ENCODE peak calls at places on chromosomes 13 and 19, in five cellular contexts. One of them, this sample, is unnamed. For H3K4me1, the result is how much of the 10 kb centered on the place peaks cover.

GRCh38 chr19:55196803-55197202 is 12.5 kb downstream of the PTPRH start:
- DNase-seq in pancreas: no peak
- DNase-seq in GM23338: peak
- DNase-seq in right lobe of liver: no peak
- DNase-seq in breast epithelium: no peak
- DNase-seq in this sample: no peak

GRCh38 chr13:113670541-113670940 is 3.5 kb downstream of the GRK1 start:
- DNase-seq in right lobe of liver: peak
- DNase-seq in pancreas: no peak
- DNase-seq in breast epithelium: peak
- DNase-seq in GM23338: no peak
- DNase-seq in this sample: peak

GRCh38 chr13:97342136-97342535 is 91.8 kb upstream of the RAP2A start:
- DNase-seq in pancreas: no peak
- DNase-seq in breast epithelium: no peak
- DNase-seq in right lobe of liver: no peak
- DNase-seq in GM23338: no peak
- DNase-seq in this sample: no peak

GRCh38 chr19:2491130-2491801 is 15.3 kb downstream of the GADD45B start:
- DNase-seq in breast epithelium: peak
- DNase-seq in pancreas: peak
- DNase-seq in GM23338: no peak
- DNase-seq in right lobe of liver: peak
- DNase-seq in this sample: peak

GRCh38 chr19:35209646-35210045 is 18.9 kb downstream of the FAM187B start:
- DNase-seq in GM23338: no peak
- DNase-seq in right lobe of liver: peak
- DNase-seq in breast epithelium: no peak
- DNase-seq in pancreas: no peak
- DNase-seq in this sample: no peak

GRCh38 chr13:33205804-33206221 is 79.7 kb downstream of the STARD13 start:
- DNase-seq in breast epithelium: no peak
- DNase-seq in pancreas: peak
- DNase-seq in right lobe of liver: no peak
- DNase-seq in GM23338: peak
- DNase-seq in this sample: no peak

GRCh38 chr13:97256343-97256783 is 34.2 kb downstream of the MBNL2 start:
- DNase-seq in GM23338: no peak
- DNase-seq in breast epithelium: no peak
- DNase-seq in right lobe of liver: no peak
- DNase-seq in pancreas: peak
- DNase-seq in this sample: no peak

GRCh38 chr13:48624858-48625257 is 28.9 kb upstream of the CYSLTR2 start:
- DNase-seq in right lobe of liver: no peak
- DNase-seq in breast epithelium: no peak
- DNase-seq in GM23338: no peak
- DNase-seq in pancreas: no peak
- DNase-seq in this sample: no peak

GRCh38 chr19:36149673-36150406 is 2.4 kb downstream of the COX7A1 start:
- DNase-seq in breast epithelium: peak
- DNase-seq in right lobe of liver: no peak
- DNase-seq in pancreas: no peak
- DNase-seq in GM23338: no peak
- DNase-seq in this sample: no peak

GRCh38 chr19:35894342-35894741 is 6.0 kb downstream of the NFKBID start:
- DNase-seq in pancreas: no peak
- DNase-seq in right lobe of liver: no peak
- DNase-seq in GM23338: no peak
- DNase-seq in breast epithelium: no peak
- DNase-seq in this sample: no peak

GRCh38 chr19:4748589-4748988 is 24.9 kb upstream of the DPP9 start:
- DNase-seq in breast epithelium: no peak
- DNase-seq in pancreas: no peak
- DNase-seq in GM23338: no peak
- DNase-seq in right lobe of liver: no peak
- DNase-seq in this sample: no peak

GRCh38 chr13:33349996-33350826 is 64.7 kb upstream of the STARD13 start:
- DNase-seq in right lobe of liver: no peak
- DNase-seq in breast epithelium: peak
- DNase-seq in GM23338: peak
- DNase-seq in pancreas: peak
- DNase-seq in this sample: peak

GRCh38 chr13:28819748-28820098 is 416 bp upstream of the MTUS2 start:
- DNase-seq in breast epithelium: no peak
- DNase-seq in GM23338: peak
- DNase-seq in right lobe of liver: peak
- DNase-seq in pancreas: peak
- DNase-seq in this sample: peak

GRCh38 chr19:35408284-35409171 is 37.7 kb downstream of the GPR42 start:
- DNase-seq in GM23338: no peak
- DNase-seq in right lobe of liver: no peak
- DNase-seq in breast epithelium: no peak
- DNase-seq in pancreas: no peak
- DNase-seq in this sample: no peak

GRCh38 chr13:113832631-113833030 is 31.2 kb downstream of the GAS6 start:
- DNase-seq in pancreas: no peak
- DNase-seq in right lobe of liver: no peak
- DNase-seq in breast epithelium: no peak
- DNase-seq in GM23338: no peak
- DNase-seq in this sample: no peak

GRCh38 chr19:51089786-51090185 is 7.1 kb upstream of the KLK14 start:
- DNase-seq in pancreas: no peak
- DNase-seq in breast epithelium: no peak
- DNase-seq in GM23338: no peak
- DNase-seq in right lobe of liver: no peak
- DNase-seq in this sample: peak

GRCh38 chr19:50500753-50501151 is 10.2 kb downstream of the JOSD2 start:
- DNase-seq in GM23338: no peak
- DNase-seq in breast epithelium: no peak
- DNase-seq in pancreas: no peak
- DNase-seq in right lobe of liver: no peak
- DNase-seq in this sample: no peak

GRCh38 chr13:101303512-101303911 is 112.8 kb downstream of the NALCN start:
- DNase-seq in right lobe of liver: no peak
- DNase-seq in breast epithelium: no peak
- DNase-seq in pancreas: no peak
- DNase-seq in GM23338: no peak
- DNase-seq in this sample: no peak

GRCh38 chr19:55341191-55342043 is 1.7 kb downstream of the KMT5C start:
- DNase-seq in breast epithelium: peak
- DNase-seq in right lobe of liver: no peak
- DNase-seq in pancreas: peak
- DNase-seq in GM23338: peak
- DNase-seq in this sample: peak

GRCh38 chr13:66992183-66992582 is 238.0 kb downstream of the PCDH9 start:
- DNase-seq in right lobe of liver: no peak
- DNase-seq in breast epithelium: no peak
- DNase-seq in pancreas: no peak
- DNase-seq in GM23338: no peak
- DNase-seq in this sample: no peak

GRCh38 chr13:78787189-78787588 is 128.2 kb upstream of the OBI1 start:
- DNase-seq in pancreas: no peak
- DNase-seq in GM23338: no peak
- DNase-seq in right lobe of liver: no peak
- DNase-seq in breast epithelium: no peak
- DNase-seq in this sample: no peak

GRCh38 chr19:40717325-40717879 is 490 bp downstream of the ITPKC start:
- DNase-seq in GM23338: no peak
- DNase-seq in breast epithelium: peak
- DNase-seq in pancreas: peak
- DNase-seq in right lobe of liver: peak
- DNase-seq in this sample: peak

GRCh38 chr19:40718774-40719391 is 2.0 kb downstream of the ITPKC start:
- DNase-seq in GM23338: peak
- DNase-seq in pancreas: peak
- DNase-seq in breast epithelium: peak
- DNase-seq in right lobe of liver: peak
- DNase-seq in this sample: peak

GRCh38 chr19:40721140-40721486 is 4.2 kb downstream of the ITPKC start:
- DNase-seq in breast epithelium: no peak
- DNase-seq in GM23338: no peak
- DNase-seq in pancreas: no peak
- DNase-seq in right lobe of liver: no peak
- DNase-seq in this sample: no peak

GRCh38 chr19:40717880-40718773 is 1.2 kb downstream of the ITPKC start:
- DNase-seq in right lobe of liver: no peak
- DNase-seq in breast epithelium: peak
- DNase-seq in pancreas: peak
- DNase-seq in GM23338: peak
- DNase-seq in this sample: peak

GRCh38 chr19:40719414-40719894 is 2.5 kb downstream of the ITPKC start:
- DNase-seq in GM23338: no peak
- DNase-seq in breast epithelium: no peak
- DNase-seq in right lobe of liver: no peak
- DNase-seq in pancreas: no peak
- DNase-seq in this sample: no peak
- H3K4me3 ChIP-seq in GM23338: peak
- H3K4me3 ChIP-seq in breast epithelium: peak
- H3K4me3 ChIP-seq in right lobe of liver: peak
- H3K4me3 ChIP-seq in pancreas: peak
- H3K4me3 ChIP-seq in this sample: peak

DNA sequence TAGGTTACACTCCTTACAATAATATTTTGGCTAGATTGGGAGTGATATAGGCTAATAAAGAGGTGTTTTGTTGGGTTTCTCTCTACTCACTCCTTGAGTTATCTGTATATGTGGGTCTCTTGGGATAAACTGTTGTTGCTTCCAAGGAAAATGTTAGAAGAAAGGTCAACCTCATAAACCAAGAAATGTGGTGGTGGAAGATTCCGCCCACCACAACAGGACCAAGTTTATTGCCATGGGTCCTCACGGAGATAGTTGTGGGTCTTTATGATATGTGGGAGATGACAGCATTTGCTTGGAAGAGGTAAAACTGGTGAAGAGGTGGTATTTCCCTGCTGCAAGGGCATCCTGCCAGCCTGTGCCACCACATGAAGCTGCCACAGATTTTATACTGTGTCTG is 259.6 kb downstream of the DCLK1 start:
- DNase-seq in right lobe of liver: no peak
- DNase-seq in breast epithelium: no peak
- DNase-seq in pancreas: no peak
- DNase-seq in GM23338: no peak
- DNase-seq in this sample: no peak
- H3K4me1 ChIP-seq in right lobe of liver: under half
- H3K4me1 ChIP-seq in breast epithelium: under half
- H3K4me1 ChIP-seq in pancreas: under half
- H3K4me1 ChIP-seq in GM23338: under half
- H3K4me1 ChIP-seq in this sample: under half

GRCh38 chr19:3683866-3684816 is 16.1 kb downstream of the PIP5K1C start:
- DNase-seq in pancreas: no peak
- DNase-seq in breast epithelium: no peak
- DNase-seq in right lobe of liver: no peak
- DNase-seq in GM23338: no peak
- DNase-seq in this sample: no peak
- H3K27ac ChIP-seq in pancreas: no peak
- H3K27ac ChIP-seq in breast epithelium: peak
- H3K27ac ChIP-seq in right lobe of liver: no peak
- H3K27ac ChIP-seq in GM23338: peak
- H3K27ac ChIP-seq in this sample: no peak

GRCh38 chr13:42981853-42982252 is 10.2 kb downstream of the EPSTI1 start:
- DNase-seq in right lobe of liver: no peak
- DNase-seq in GM23338: peak
- DNase-seq in breast epithelium: no peak
- DNase-seq in pancreas: peak
- DNase-seq in this sample: no peak

GRCh38 chr13:42981317-42981716 is 10.7 kb downstream of the EPSTI1 start:
- DNase-seq in GM23338: no peak
- DNase-seq in breast epithelium: no peak
- DNase-seq in pancreas: no peak
- DNase-seq in right lobe of liver: no peak
- DNase-seq in this sample: no peak

GRCh38 chr13:42986176-42986574 is 5.9 kb downstream of the EPSTI1 start:
- DNase-seq in pancreas: no peak
- DNase-seq in breast epithelium: no peak
- DNase-seq in GM23338: no peak
- DNase-seq in right lobe of liver: no peak
- DNase-seq in this sample: no peak

GRCh38 chr13:42984691-42985090 is 7.3 kb downstream of the EPSTI1 start:
- DNase-seq in pancreas: no peak
- DNase-seq in breast epithelium: no peak
- DNase-seq in GM23338: no peak
- DNase-seq in right lobe of liver: no peak
- DNase-seq in this sample: no peak

DNA sequence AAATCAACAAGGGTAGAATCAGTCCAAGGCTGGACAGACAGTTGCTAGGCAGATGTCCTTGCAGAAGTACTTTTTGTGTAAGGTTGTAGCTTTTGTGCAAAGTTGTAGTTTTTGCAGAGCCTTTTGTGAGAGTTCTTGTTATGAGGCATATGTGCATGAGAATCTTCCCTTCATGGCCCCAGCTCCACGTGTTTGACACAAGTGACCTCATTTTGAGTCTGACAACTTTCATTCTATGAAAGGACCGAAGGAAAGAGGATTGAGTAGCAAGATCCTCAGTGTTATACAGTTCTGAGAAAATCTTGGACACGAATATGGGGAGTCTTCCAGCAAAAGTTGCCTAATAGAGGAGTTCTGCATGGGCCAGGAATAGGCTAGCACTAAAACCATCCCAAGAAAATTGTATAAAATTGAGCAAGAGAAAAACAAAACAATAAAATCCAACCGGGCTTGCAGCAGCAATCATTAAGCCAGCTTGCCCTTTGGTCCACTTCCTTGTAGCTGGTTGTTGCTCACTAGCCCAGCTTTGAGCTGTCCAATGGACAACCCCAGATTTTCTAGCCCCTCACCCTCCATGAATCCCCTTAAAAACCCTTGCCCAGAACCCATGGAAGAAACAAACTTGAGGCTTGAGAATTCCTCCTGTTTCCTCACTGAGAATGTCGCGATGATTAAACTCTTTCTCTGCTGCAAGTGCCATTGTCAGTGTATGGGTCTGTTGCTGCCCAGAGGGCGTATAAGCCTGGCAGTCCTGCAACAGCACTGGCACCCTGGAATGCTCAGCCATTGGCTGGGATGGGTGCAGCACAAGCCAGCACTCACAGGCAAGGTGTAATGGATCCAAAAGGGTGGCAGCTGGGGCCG is 6.5 kb downstream of the EPSTI1 start:
- DNase-seq in GM23338: no peak
- DNase-seq in breast epithelium: no peak
- DNase-seq in right lobe of liver: peak
- DNase-seq in pancreas: no peak
- DNase-seq in this sample: no peak
- H3K4me3 ChIP-seq in GM23338: no peak
- H3K4me3 ChIP-seq in breast epithelium: no peak
- H3K4me3 ChIP-seq in right lobe of liver: peak
- H3K4me3 ChIP-seq in pancreas: no peak
- H3K4me3 ChIP-seq in this sample: no peak

This sample was measured in upper lobe of right lung.